ENCODE peak calls at places on chromosomes 6 and 20, in six cellular contexts. T is effector memory CD8-positive, alpha-beta T cell; B is left cardiac atrium; X is ELR; Y is body of pancreas; L is NT2/D1. C is an unnamed sample.

GRCh38 chr6:109121411-109121810 is 26.1 kb downstream of the CEP57L1 start:
- DNase-seq in T (no peak), B (no peak), X (no peak), Y (no peak), L (no peak), C (no peak)

GRCh38 chr20:32898721-32899120 is 40.0 kb downstream of the EFCAB8 start:
- DNase-seq in T (no peak), B (no peak), X (peak; percentile 47), Y (no peak), L (no peak), C (peak; percentile 85)

GRCh38 chr6:154754152-154754551 is 20.9 kb downstream of the SCAF8 start:
- DNase-seq in T (no peak), B (no peak), X (peak; percentile 22), Y (no peak), L (no peak), C (no peak)

GRCh38 chr6:53825514-53826321 is 30.9 kb downstream of the LRRC1 start:
- DNase-seq in T (no peak), B (no peak), X (no peak), Y (no peak), L (no peak), C (no peak)

GRCh38 chr20:41391587-41392001 is 25.0 kb upstream of the EMILIN3 start:
- DNase-seq in T (no peak), B (no peak), X (peak; percentile 66), Y (no peak), L (peak; percentile 82), C (no peak)

GRCh38 chr6:54770328-54770727 is 76.2 kb upstream of the FAM83B start:
- DNase-seq in T (no peak), B (no peak), X (no peak), Y (no peak), L (no peak), C (no peak)

GRCh38 chr6:69019832-69020231 is 384.8 kb downstream of the ADGRB3 start:
- DNase-seq in T (no peak), B (no peak), X (peak; percentile 92), Y (no peak), L (no peak), C (no peak)

GRCh38 chr6:170260686-170261085 is 30.2 kb downstream of the DLL1 start:
- DNase-seq in T (no peak), B (no peak), X (no peak), Y (peak; percentile 64), L (no peak), C (no peak)

GRCh38 chr6:19549109-19549508 is 288.1 kb upstream of the ID4 start:
- DNase-seq in T (no peak), B (no peak), X (peak; percentile 2), Y (no peak), L (no peak), C (no peak)

GRCh38 chr20:19889011-19889953 is 127.9 kb upstream of the NAA20 start:
- DNase-seq in T (no peak), B (peak; percentile 73), X (peak; percentile 67), Y (peak; percentile 43), L (no peak), C (peak; percentile 52)

GRCh38 chr6:85676086-85676729 is 33.5 kb upstream of the SYNCRIP start:
- DNase-seq in T (no peak), B (no peak), X (peak; percentile 40), Y (no peak), L (no peak), C (no peak)

GRCh38 chr20:4076671-4077070 is 61.3 kb upstream of the RNF24 start:
- DNase-seq in T (no peak), B (no peak), X (peak; percentile 94), Y (peak; percentile 60), L (no peak), C (peak; percentile 89)

GRCh38 chr6:167750956-167751358 is 75.8 kb upstream of the AFDN start:
- DNase-seq in T (no peak), B (peak; percentile 69), X (no peak), Y (peak; percentile 98), L (no peak), C (no peak)

GRCh38 chr20:17969276-17969883 is 562 bp downstream of the MGME1 start:
- DNase-seq in T (peak; percentile 24), B (no peak), X (peak; percentile 58), Y (peak; percentile 31), L (no peak), C (no peak)

GRCh38 chr20:47749367-47749766 is 35.9 kb downstream of the SULF2 start:
- DNase-seq in T (no peak), B (peak; percentile 84), X (no peak), Y (no peak), L (no peak), C (no peak)

GRCh38 chr6:34462561-34462971 is 3.3 kb upstream of the PACSIN1 start:
- DNase-seq in T (no peak), B (peak; percentile 54), X (peak; percentile 50), Y (peak; percentile 24), L (no peak), C (no peak)

GRCh38 chr20:37565134-37565811 is 37.6 kb upstream of the BLCAP start:
- DNase-seq in T (no peak), B (no peak), X (no peak), Y (no peak), L (no peak), C (no peak)

GRCh38 chr6:17393335-17394191 is at the start of gene CAP2:
- DNase-seq in T (no peak), B (peak; percentile 65), X (peak; percentile 83), Y (peak; percentile 76), L (peak; percentile 60), C (peak; percentile 86)

GRCh38 chr6:52149076-52149475 is 37.1 kb upstream of the IL17A start:
- DNase-seq in T (no peak), B (no peak), X (no peak), Y (no peak), L (no peak), C (no peak)

GRCh38 chr6:138105880-138106664 is 1.1 kb downstream of the PERP start:
- DNase-seq in T (no peak), B (no peak), X (peak; percentile 34), Y (no peak), L (peak; percentile 44), C (no peak)

GRCh38 chr20:5100684-5101347 is 18.9 kb downstream of the PCNA start:
- DNase-seq in T (peak; percentile 73), B (peak; percentile 75), X (peak; percentile 74), Y (peak; percentile 73), L (peak; percentile 36), C (peak; percentile 67)

GRCh38 chr6:158703121-158703839 is 53.4 kb downstream of the SYTL3 start:
- DNase-seq in T (no peak), B (peak; percentile 44), X (no peak), Y (peak; percentile 21), L (no peak), C (no peak)

GRCh38 chr20:57912227-57912582 is 202.4 kb upstream of the PMEPA1 start:
- DNase-seq in T (no peak), B (no peak), X (no peak), Y (no peak), L (no peak), C (no peak)

GRCh38 chr20:53623454-53624206 is 30.0 kb upstream of the ZNF217 start:
- DNase-seq in T (no peak), B (peak; percentile 74), X (peak; percentile 92), Y (peak; percentile 76), L (peak; percentile 61), C (peak; percentile 72)

GRCh38 chr6:169990095-169991030 is 238.9 kb downstream of the ERMARD start:
- DNase-seq in T (peak; percentile 25), B (no peak), X (no peak), Y (no peak), L (no peak), C (no peak)

GRCh38 chr6:124974770-124975377 is 12.6 kb downstream of the RNF217 start:
- DNase-seq in T (no peak), B (no peak), X (no peak), Y (no peak), L (no peak), C (no peak)

GRCh38 chr20:6590891-6591679 is 176.4 kb upstream of the BMP2 start:
- DNase-seq in T (no peak), B (no peak), X (peak; percentile 1), Y (no peak), L (no peak), C (no peak)

GRCh38 chr6:75600694-75601265 is 900 bp upstream of the SENP6 start:
- DNase-seq in T (no peak), B (no peak), X (peak; percentile 17), Y (no peak), L (no peak), C (no peak)

GRCh38 chr20:2838170-2838797 is 2.2 kb downstream of the PCED1A start:
- DNase-seq in T (no peak), B (no peak), X (no peak), Y (no peak), L (no peak), C (no peak)

GRCh38 chr20:49377326-49377725 is 99.5 kb upstream of the ZNFX1 start:
- DNase-seq in T (no peak), B (no peak), X (no peak), Y (no peak), L (no peak), C (no peak)

GRCh38 chr20:62355527-62356142 is 11.5 kb downstream of the LAMA5 start:
- DNase-seq in T (no peak), B (peak; percentile 75), X (peak; percentile 70), Y (peak; percentile 75), L (no peak), C (no peak)

GRCh38 chr20:51906049-51906448 is 103.7 kb upstream of the SALL4 start:
- DNase-seq in T (no peak), B (no peak), X (no peak), Y (no peak), L (no peak), C (no peak)

GRCh38 chr6:163437466-163437865 is 22.9 kb downstream of the QKI start:
- DNase-seq in T (no peak), B (no peak), X (no peak), Y (no peak), L (no peak), C (no peak)

GRCh38 chr6:126228001-126228791 is 111.7 kb upstream of the CENPW start:
- DNase-seq in T (no peak), B (no peak), X (no peak), Y (no peak), L (no peak), C (no peak)

GRCh38 chr20:48155231-48155630 is 369.9 kb upstream of the SULF2 start:
- DNase-seq in T (no peak), B (no peak), X (no peak), Y (peak; percentile 35), L (no peak), C (no peak)

GRCh38 chr6:90523779-90524310 is 63.0 kb downstream of the MAP3K7 start:
- DNase-seq in T (no peak), B (no peak), X (no peak), Y (no peak), L (no peak), C (no peak)

C was measured in HFFc6.